ENCODE peak calls at places on chromosomes 1 and 21, in ten cellular contexts. T is heart right ventricle, N is GM06990, V is AG04450, C is tibial artery, R is mucosa of descending colon, D is MM.1S, L is fibroblast of the aortic adventitia, B is epithelial cell of proximal tubule, E is thoracic aorta. W is an unnamed sample.

GRCh38 chr1:98351506-98352038 is 309.9 kb upstream of the SNX7 start:
- DNase-seq in B (no peak), T (no peak), D (no peak), R (no peak), N (no peak), C (no peak), L (no peak), V (no peak), E (no peak), W (peak; percentile 61)

GRCh38 chr21:26169611-26170470 is 729 bp downstream of the APP start:
- DNase-seq in E (no peak), R (peak; percentile 72), T (peak; percentile 73), L (peak; percentile 66), C (peak; percentile 43), B (no peak), V (no peak), D (peak; percentile 68), N (peak; percentile 67), W (peak; percentile 55)

GRCh38 chr1:41515131-41515678 is 30.7 kb upstream of the EDN2 start:
- DNase-seq in D (peak; percentile 29), B (no peak), C (no peak), E (no peak), V (no peak), L (no peak), R (no peak), N (no peak), T (no peak), W (peak; percentile 45)

GRCh38 chr1:108000620-108001105 is 35.7 kb upstream of the VAV3 start:
- DNase-seq in C (no peak), L (peak; percentile 74), E (no peak), T (peak; percentile 68), D (no peak), N (no peak), R (no peak), B (peak; percentile 78), V (peak; percentile 2), W (peak; percentile 53)

GRCh38 chr1:2279210-2279639 is 51.1 kb downstream of the SKI start:
- DNase-seq in V (peak; percentile 72), N (no peak), E (no peak), B (no peak), T (peak; percentile 66), D (no peak), R (peak; percentile 70), L (peak; percentile 93), C (peak; percentile 70), W (no peak)

GRCh38 chr1:96746440-96747223 is 25.0 kb downstream of the PTBP2 start:
- DNase-seq in R (no peak), C (no peak), E (no peak), N (no peak), V (no peak), L (no peak), T (no peak), D (no peak), B (no peak), W (no peak)

GRCh38 chr21:32772281-32773047 is 909 bp upstream of the PAXBP1 start:
- DNase-seq in V (no peak), D (peak; percentile 74), R (peak; percentile 70), E (no peak), L (peak; percentile 42), T (no peak), N (peak; percentile 34), C (no peak), B (peak; percentile 33), W (peak; percentile 45)

GRCh38 chr1:94974824-94975223 is 47.9 kb upstream of the CNN3 start:
- DNase-seq in C (no peak), V (no peak), N (no peak), T (no peak), D (no peak), R (no peak), L (peak; percentile 60), B (no peak), E (no peak), W (peak; percentile 86)

GRCh38 chr1:59017501-59018231 is 233.8 kb upstream of the JUN start:
- DNase-seq in V (no peak), N (no peak), R (no peak), D (no peak), T (no peak), L (no peak), C (no peak), B (no peak), E (no peak), W (peak; percentile 60)

GRCh38 chr21:20875741-20876140 is 122.5 kb upstream of the NCAM2 start:
- DNase-seq in E (no peak), C (no peak), R (no peak), B (no peak), T (no peak), L (no peak), V (no peak), D (no peak), N (no peak), W (no peak)

GRCh38 chr1:84505167-84506001 is 802 bp upstream of the SPATA1 start:
- DNase-seq in D (peak; percentile 29), N (no peak), V (no peak), T (no peak), B (no peak), E (peak; percentile 6), C (peak; percentile 52), R (no peak), L (peak; percentile 71), W (peak; percentile 65)

GRCh38 chr1:40932004-40932403 is 47.5 kb upstream of the CTPS1 start:
- DNase-seq in V (no peak), R (no peak), T (no peak), D (no peak), C (no peak), L (no peak), E (no peak), N (no peak), B (no peak), W (peak; percentile 55)

GRCh38 chr1:199046618-199047017 is 407.8 kb downstream of the PTPRC start:
- DNase-seq in T (no peak), E (no peak), V (no peak), R (no peak), N (no peak), D (no peak), C (no peak), B (no peak), L (no peak), W (peak; percentile 10)

GRCh38 chr21:38067086-38067739 is 151.0 kb upstream of the KCNJ6 start:
- DNase-seq in D (no peak), R (no peak), C (no peak), V (no peak), B (no peak), E (no peak), N (no peak), L (peak; percentile 6), T (no peak), W (no peak)

GRCh38 chr1:240100351-240100750 is 8.7 kb downstream of the FMN2 start:
- DNase-seq in N (no peak), L (peak; percentile 61), T (no peak), C (no peak), R (no peak), D (no peak), B (no peak), E (no peak), V (no peak), W (no peak)

GRCh38 chr1:88773540-88774150 is 89.6 kb downstream of the PKN2 start:
- DNase-seq in L (peak; percentile 28), C (no peak), D (no peak), E (no peak), R (no peak), N (no peak), T (no peak), B (peak; percentile 31), V (peak; percentile 13), W (peak; percentile 87)

DNA sequence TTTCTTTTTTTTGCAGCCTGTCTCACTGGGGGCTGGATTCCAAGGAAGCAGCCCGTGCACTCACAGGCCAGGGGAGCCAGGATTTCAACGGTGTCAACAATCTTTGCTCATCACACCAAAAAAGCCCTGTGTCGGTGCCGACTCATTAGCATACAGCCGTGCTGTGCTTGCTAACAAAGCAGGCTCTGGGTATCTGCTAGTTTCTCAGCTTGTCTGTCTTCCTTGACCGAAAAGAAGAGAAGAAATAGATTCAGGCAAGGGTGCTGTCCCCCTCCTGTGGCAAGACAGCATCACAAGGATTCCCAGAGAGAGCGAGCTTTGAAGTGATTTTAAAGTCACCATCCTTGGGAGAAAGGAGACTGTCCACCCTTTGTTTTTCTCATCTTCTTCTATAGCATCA is 214.7 kb downstream of the SDCCAG8 start:
- DNase-seq in N (no peak), T (no peak), R (no peak), D (no peak), V (no peak), C (no peak), E (no peak), B (no peak), L (no peak), W (no peak)
- TF ChIP-seq CTCF in N (no peak), T (no peak), R (no peak), D (no peak), V (no peak), C (no peak), E (no peak), B (no peak), L (no peak), W (no peak)

GRCh38 chr1:245306020-245306419 is 151.2 kb downstream of the KIF26B start:
- DNase-seq in C (no peak), N (no peak), D (no peak), T (no peak), B (no peak), R (no peak), E (no peak), V (no peak), L (no peak), W (no peak)
- H3K4me3 ChIP-seq in C (no peak overlapping the region), N (no peak overlapping the region), D (no peak overlapping the region), T (no peak overlapping the region), B (no peak overlapping the region), R (no peak overlapping the region), E (no peak overlapping the region), V (no peak overlapping the region), L (no peak overlapping the region), W (no peak overlapping the region)

GRCh38 chr1:57072775-57073174 is 107.0 kb upstream of the C8B start:
- DNase-seq in C (no peak), R (no peak), D (no peak), E (no peak), V (no peak), T (no peak), L (no peak), N (no peak), B (no peak), W (no peak)
- TF ChIP-seq CTCF in C (no peak), R (no peak), D (peak; percentile 6), E (no peak), V (no peak), T (no peak), L (peak; percentile 8), N (peak; percentile 20), B (peak; percentile 24), W (peak; percentile 10)

DNA sequence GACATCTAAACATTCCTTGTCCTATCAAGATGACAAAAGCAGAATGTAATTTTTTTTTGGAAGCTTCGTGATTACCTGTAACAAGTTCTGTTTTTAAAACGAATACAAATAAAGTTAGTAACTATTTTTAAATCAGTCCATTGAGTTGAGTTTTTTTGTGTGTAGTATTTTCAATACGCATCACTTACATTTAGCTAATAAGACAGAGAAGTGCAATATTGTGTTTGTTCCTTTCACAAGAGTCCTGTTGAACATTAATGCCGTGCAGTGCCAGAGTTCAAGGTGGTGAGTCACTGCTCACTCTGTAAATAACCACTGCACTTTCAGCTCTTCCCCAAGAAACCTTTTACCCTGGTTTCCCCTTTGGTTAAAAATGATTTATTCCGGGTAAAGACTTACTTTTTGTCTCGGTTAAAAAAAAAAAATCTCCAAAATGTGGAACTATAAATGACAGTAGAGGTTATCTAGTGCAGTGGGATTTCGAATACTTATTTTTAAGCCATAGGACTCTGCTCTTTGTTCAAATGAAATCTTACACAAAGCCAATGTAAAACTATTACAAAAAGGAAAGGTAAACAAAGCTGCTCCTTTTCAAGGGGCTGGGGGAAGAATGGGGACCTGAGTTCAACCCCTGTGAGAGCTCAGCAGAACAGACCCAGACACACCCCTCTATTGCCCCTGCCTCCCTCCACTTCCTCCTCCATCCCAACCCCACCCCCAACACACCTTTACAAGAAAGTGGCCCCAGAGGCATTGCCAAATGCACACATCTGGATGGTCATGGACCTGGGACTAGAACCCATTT is 14.8 kb upstream of the NCMAP start:
- DNase-seq in L (peak; percentile 61), E (no peak), D (peak; percentile 16), B (no peak), N (no peak), C (no peak), V (peak; percentile 16), R (no peak), T (no peak), W (peak; percentile 79)
- H3K4me3 ChIP-seq in L (no peak overlapping the region), E (no peak overlapping the region), D (no peak overlapping the region), B (peak overlapping the region; percentile 5), N (no peak overlapping the region), C (no peak overlapping the region), V (no peak overlapping the region), R (no peak overlapping the region), T (no peak overlapping the region), W (no peak overlapping the region)